ENCODE peak calls at places on chromosomes 6 and 20, in five cellular contexts. V is PC-9, X is left lung, K is fibroblast of mammary gland, N is astrocyte. I is an unnamed sample.
A peak's percentile ranks its signal among the peaks of the same experiment; 100 is the strongest.

GRCh38 chr6:169624785-169625184 is 77.0 kb downstream of the WDR27 start:
- DNase-seq in V (no peak), K (no peak), X (peak; percentile 51), N (no peak), I (no peak)

GRCh38 chr6:132607544-132608233 is 16.4 kb downstream of the TAAR2 start:
- DNase-seq in X (no peak), N (no peak), V (no peak), K (no peak), I (no peak)

GRCh38 chr6:156731436-156731835 is 45.7 kb upstream of the ARID1B start:
- DNase-seq in N (no peak), X (no peak), K (peak; percentile 92), V (peak; percentile 1), I (peak; percentile 16)

GRCh38 chr6:157982580-157983438 is 1.1 kb downstream of the SYNJ2 start:
- DNase-seq in K (peak; percentile 59), X (peak; percentile 13), V (no peak), N (peak; percentile 57), I (peak; percentile 57)

GRCh38 chr20:45826381-45827019 is 612 bp downstream of the TNNC2 start:
- DNase-seq in N (no peak), K (peak; percentile 55), V (no peak), X (no peak), I (peak; percentile 39)

GRCh38 chr20:23652371-23652770 is 14.6 kb upstream of the CST3 start:
- DNase-seq in N (no peak), X (no peak), K (no peak), V (no peak), I (peak; percentile 43)

GRCh38 chr6:73393278-73393677 is 1.4 kb upstream of the DDX43 start:
- DNase-seq in K (no peak), N (peak; percentile 17), X (no peak), V (no peak), I (peak; percentile 5)

GRCh38 chr6:159899994-159900745 is 9.4 kb downstream of the MAS1 start:
- DNase-seq in X (no peak), V (no peak), N (peak; percentile 85), K (peak; percentile 92), I (peak; percentile 90)

GRCh38 chr6:23349521-23350147 is 776.4 kb upstream of the NRSN1 start:
- DNase-seq in X (no peak), K (peak; percentile 93), N (peak; percentile 84), V (peak; percentile 28), I (peak; percentile 83)

GRCh38 chr20:39800548-39800947 is 838.4 kb downstream of the DHX35 start:
- DNase-seq in X (no peak), V (no peak), K (peak; percentile 91), N (peak; percentile 93), I (peak; percentile 84)

GRCh38 chr6:46190889-46191288 is 20.1 kb upstream of the ENPP5 start:
- DNase-seq in N (no peak), K (no peak), X (no peak), V (no peak), I (no peak)

GRCh38 chr6:5132741-5133140 is 47.6 kb downstream of the PPP1R3G start:
- DNase-seq in N (peak; percentile 76), X (no peak), K (peak; percentile 96), V (no peak), I (peak; percentile 95)

GRCh38 chr20:53662595-53662994 is 69.0 kb upstream of the ZNF217 start:
- DNase-seq in K (no peak), V (no peak), X (no peak), N (no peak), I (no peak)

GRCh38 chr6:33147807-33148666 is 44.2 kb downstream of the COL11A2 start:
- DNase-seq in N (peak; percentile 23), X (no peak), K (peak; percentile 71), V (no peak), I (peak; percentile 18)

GRCh38 chr6:56906752-56907151 is 48.2 kb upstream of the BEND6 start:
- DNase-seq in X (no peak), V (no peak), N (peak; percentile 65), K (peak; percentile 53), I (peak; percentile 20)

GRCh38 chr20:58651823-58652605 is 931 bp downstream of the STX16 start:
- DNase-seq in N (peak; percentile 78), X (peak; percentile 85), V (peak; percentile 40), K (peak; percentile 72), I (peak; percentile 55)

GRCh38 chr6:31744422-31744821 is 4.6 kb downstream of the MSH5 start:
- DNase-seq in K (no peak), X (no peak), V (no peak), N (no peak), I (no peak)

GRCh38 chr20:23482138-23482537 is 8.8 kb upstream of the CST8 start:
- DNase-seq in V (no peak), X (no peak), K (no peak), N (no peak), I (no peak)

GRCh38 chr20:16747291-16747811 is 807 bp upstream of the OTOR start:
- DNase-seq in N (no peak), K (no peak), V (no peak), X (no peak), I (no peak)

GRCh38 chr6:123655520-123656306 is 19.0 kb upstream of the TRDN start:
- DNase-seq in K (peak; percentile 38), X (no peak), N (peak; percentile 1), V (no peak), I (no peak)

GRCh38 chr6:11654876-11655275 is 117.3 kb downstream of the TMEM170B start:
- DNase-seq in V (no peak), X (no peak), K (no peak), N (peak; percentile 61), I (peak; percentile 34)

GRCh38 chr6:113433506-113433991 is 423.6 kb upstream of the MARCKS start:
- DNase-seq in K (peak; percentile 87), N (peak; percentile 48), X (no peak), V (peak; percentile 61), I (no peak)

GRCh38 chr20:4443016-4443415 is 278.7 kb upstream of the PRND start:
- DNase-seq in N (no peak), X (no peak), K (no peak), V (peak; percentile 56), I (no peak)

GRCh38 chr6:55818482-55818881 is 56.9 kb downstream of the BMP5 start:
- DNase-seq in V (no peak), X (no peak), K (peak; percentile 59), N (no peak), I (no peak)

GRCh38 chr6:116106146-116106545 is 5.5 kb downstream of the NT5DC1 start:
- DNase-seq in X (no peak), N (peak; percentile 61), V (no peak), K (peak; percentile 47), I (no peak)

GRCh38 chr6:121443953-121444590 is 8.6 kb downstream of the GJA1 start:
- DNase-seq in N (no peak), K (peak; percentile 45), V (no peak), X (no peak), I (peak; percentile 41)
- TF ChIP-seq CTCF in N (no peak), K (no peak), V (no peak), X (no peak), I (no peak)

GRCh38 chr6:104954091-104954797 is 2.7 kb upstream of the LIN28B start:
- DNase-seq in V (no peak), X (no peak), K (no peak), N (no peak), I (no peak)
- H3K4me3 ChIP-seq in V (no peak overlapping the region), X (no peak overlapping the region), K (no peak overlapping the region), N (no peak overlapping the region), I (no peak overlapping the region)

GRCh38 chr6:142399739-142400138 is 97.9 kb downstream of the ADGRG6 start:
- DNase-seq in N (no peak), V (no peak), X (no peak), K (no peak), I (no peak)

GRCh38 chr6:142398353-142398752 is 96.5 kb downstream of the ADGRG6 start:
- DNase-seq in K (no peak), N (no peak), X (no peak), V (no peak), I (no peak)

GRCh38 chr6:142400495-142400894 is 98.7 kb downstream of the ADGRG6 start:
- DNase-seq in N (peak; percentile 72), V (no peak), X (no peak), K (peak; percentile 17), I (peak; percentile 75)

GRCh38 chr6:142395266-142395665 is 93.5 kb downstream of the ADGRG6 start:
- DNase-seq in N (no peak), V (no peak), X (no peak), K (no peak), I (no peak)

DNA sequence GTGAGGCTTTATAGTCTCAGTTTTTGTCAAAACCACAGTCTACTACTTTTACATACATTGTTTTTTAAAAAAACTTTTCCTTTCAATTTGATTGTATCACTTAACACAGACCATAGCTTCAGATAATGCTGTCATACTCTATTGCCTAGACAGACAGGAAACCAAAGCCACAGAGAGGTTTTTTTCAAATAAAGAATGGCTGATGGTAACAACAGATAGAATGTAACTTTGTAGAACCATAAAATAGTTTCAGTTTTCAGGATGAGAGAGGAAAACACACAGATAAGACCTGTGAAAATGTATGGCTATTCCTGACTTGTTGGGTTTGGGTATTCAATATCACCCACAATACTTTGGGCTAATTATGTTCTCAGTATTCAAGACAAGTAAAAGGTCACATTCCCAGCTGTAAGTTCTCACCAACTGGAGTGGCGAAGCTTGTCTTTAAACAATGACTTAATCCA is 94.0 kb downstream of the ADGRG6 start:
- DNase-seq in N (peak; percentile 71), X (no peak), V (no peak), K (no peak), I (peak; percentile 56)
- TF ChIP-seq CTCF in N (no peak), X (no peak), V (no peak), K (no peak), I (no peak)

DNA sequence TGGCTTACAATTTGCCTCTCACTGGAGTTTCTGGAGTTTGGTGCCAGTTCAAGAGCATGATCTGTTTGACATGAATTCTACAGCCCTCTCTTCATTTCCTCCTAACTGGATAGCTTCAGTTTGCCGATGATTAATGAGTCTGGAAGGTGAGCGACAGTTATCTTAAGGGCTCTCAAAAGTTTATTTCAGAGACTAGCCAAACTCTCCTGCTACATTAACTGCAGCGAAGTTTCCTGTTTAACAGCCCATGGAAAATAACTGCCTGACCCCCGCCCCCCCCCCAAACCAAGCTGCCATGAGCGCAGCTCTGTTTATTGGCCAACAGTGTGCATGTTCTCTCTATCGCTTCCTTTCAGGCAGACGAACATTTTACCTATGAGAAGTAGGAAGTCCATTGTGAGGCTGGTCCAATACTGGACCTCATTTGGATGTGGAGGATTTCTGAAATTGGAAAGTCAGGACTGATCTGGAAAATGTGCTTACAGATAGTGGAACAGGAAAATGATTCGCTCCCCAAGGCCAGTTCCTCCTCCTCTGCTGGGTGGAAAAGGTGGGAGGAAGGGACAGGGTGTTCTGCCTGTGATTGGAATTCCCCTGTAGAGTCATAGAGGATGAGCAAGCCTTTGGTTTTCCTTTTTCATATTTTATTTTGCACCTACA is 522.2 kb upstream of the JAG1 start:
- DNase-seq in K (peak; percentile 56), N (peak; percentile 60), V (no peak), X (no peak), I (peak; percentile 68)
- H3K4me3 ChIP-seq in K (no peak overlapping the region), N (no peak overlapping the region), V (no peak overlapping the region), X (no peak overlapping the region), I (no peak overlapping the region)

I was measured in brain microvascular endothelial cell.